ENCODE peak calls at places on chromosomes 3 and 15, in five cellular contexts. U is RWPE1; I is transverse colon; O is CD4-positive, alpha-beta T cell; G is HFFc6. T is an unnamed sample.

GRCh38 chr3:107128942-107129341 is 248.3 kb upstream of the CCDC54 start:
- DNase-seq in U (no peak), I (no peak), O (no peak), G (no peak), T (no peak)

GRCh38 chr3:197327701-197328100 is 29.3 kb upstream of the DLG1 start:
- DNase-seq in U (no peak), I (no peak), O (no peak), G (no peak), T (no peak)

GRCh38 chr3:107962946-107963345 is 127.9 kb downstream of the CD47 start:
- DNase-seq in U (peak), I (no peak), O (no peak), G (no peak), T (peak)

GRCh38 chr3:56702487-56703315 is 19.6 kb upstream of the TASOR start:
- DNase-seq in U (peak), I (peak), O (peak), G (peak), T (peak)

GRCh38 chr3:126826693-126827092 is 122.7 kb downstream of the CHCHD6 start:
- DNase-seq in U (no peak), I (no peak), O (no peak), G (no peak), T (no peak)

GRCh38 chr3:187567026-187567425 is 103.2 kb downstream of the SST start:
- DNase-seq in U (no peak), I (no peak), O (no peak), G (no peak), T (no peak)

GRCh38 chr15:46409879-46410278 is 775.0 kb downstream of the SQOR start:
- DNase-seq in U (no peak), I (no peak), O (no peak), G (no peak), T (no peak)

GRCh38 chr3:189967254-189967865 is 153.3 kb downstream of the P3H2 start:
- DNase-seq in U (peak), I (no peak), O (no peak), G (peak), T (peak)

GRCh38 chr3:4313606-4314308 is 10.6 kb downstream of the SETMAR start:
- DNase-seq in U (peak), I (no peak), O (no peak), G (no peak), T (no peak)

GRCh38 chr3:32383136-32383711 is 8.4 kb upstream of the CMTM7 start:
- DNase-seq in U (no peak), I (no peak), O (no peak), G (no peak), T (no peak)

GRCh38 chr15:101534376-101534970 is 45.0 kb upstream of the PCSK6 start:
- DNase-seq in U (no peak), I (no peak), O (no peak), G (no peak), T (no peak)

GRCh38 chr15:29089731-29090616 is 179.6 kb downstream of the NSMCE3 start:
- DNase-seq in U (no peak), I (no peak), O (no peak), G (no peak), T (no peak)

GRCh38 chr3:106183762-106184391 is 315.1 kb upstream of the CBLB start:
- DNase-seq in U (peak), I (no peak), O (no peak), G (peak), T (no peak)

GRCh38 chr3:167575000-167575399 is 78.7 kb downstream of the WDR49 start:
- DNase-seq in U (no peak), I (no peak), O (no peak), G (no peak), T (no peak)

GRCh38 chr15:78372880-78373279 is 32.7 kb downstream of the CRABP1 start:
- DNase-seq in U (peak), I (peak), O (no peak), G (no peak), T (peak)

GRCh38 chr3:11651900-11652299 is 8.2 kb upstream of the VGLL4 start:
- DNase-seq in U (peak), I (no peak), O (no peak), G (peak), T (no peak)

GRCh38 chr15:38069001-38069400 is 134.6 kb downstream of the TMCO5A start:
- DNase-seq in U (peak), I (peak), O (no peak), G (peak), T (peak)

GRCh38 chr3:19885468-19885867 is 48.5 kb downstream of the EFHB start:
- DNase-seq in U (peak), I (no peak), O (no peak), G (peak), T (peak)

GRCh38 chr3:31406901-31407300 is 125.8 kb upstream of the STT3B start:
- DNase-seq in U (no peak), I (no peak), O (no peak), G (no peak), T (no peak)

GRCh38 chr3:196042673-196043072 is 39.2 kb downstream of the TFRC start:
- DNase-seq in U (no peak), I (no peak), O (no peak), G (no peak), T (no peak)

GRCh38 chr3:71035314-71035713 is 548.2 kb downstream of the FOXP1 start:
- DNase-seq in U (no peak), I (peak), O (no peak), G (peak), T (no peak)

GRCh38 chr3:71360170-71360569 is 223.4 kb downstream of the FOXP1 start:
- DNase-seq in U (no peak), I (no peak), O (no peak), G (no peak), T (no peak)

GRCh38 chr3:19348929-19349564 is 200.7 kb downstream of the KCNH8 start:
- DNase-seq in U (peak), I (no peak), O (no peak), G (no peak), T (peak)

GRCh38 chr15:23565395-23566069 is at the start of gene MKRN3:
- DNase-seq in U (no peak), I (peak), O (peak), G (no peak), T (no peak)

GRCh38 chr15:66921319-66921718 is 144.1 kb upstream of the SMAD3 start:
- DNase-seq in U (no peak), I (peak), O (no peak), G (no peak), T (no peak)

GRCh38 chr3:14658978-14659377 is 7.4 kb downstream of the CCDC174 start:
- DNase-seq in U (no peak), I (no peak), O (no peak), G (no peak), T (no peak)

GRCh38 chr3:109023656-109024254 is 70.1 kb upstream of the GUCA1C start:
- DNase-seq in U (peak), I (peak), O (peak), G (peak), T (peak)

GRCh38 chr3:55487376-55488241 is 503 bp upstream of the WNT5A start:
- DNase-seq in U (peak), I (peak), O (no peak), G (peak), T (peak)

DNA sequence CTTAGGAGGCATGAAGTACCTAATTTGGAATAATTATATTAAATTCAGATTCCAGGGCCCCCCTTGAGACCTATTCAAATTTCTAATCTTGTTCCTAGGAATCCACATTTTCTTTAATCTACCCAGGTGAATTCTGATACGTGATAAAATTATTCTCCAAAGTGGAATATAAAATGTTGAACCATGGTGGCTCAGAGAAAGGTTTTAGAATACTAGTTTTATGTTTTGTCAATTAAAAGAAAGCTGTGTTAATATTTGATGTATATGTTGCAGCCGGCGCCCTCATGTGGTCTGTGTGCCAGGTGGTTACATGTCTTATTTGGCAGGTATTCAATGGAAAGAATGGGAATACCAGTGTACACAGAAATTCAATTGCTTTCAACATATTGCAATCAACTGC is 321.8 kb downstream of the FEZF2 start:
- DNase-seq in U (peak), I (peak), O (no peak), G (peak), T (no peak)
- TF ChIP-seq CTCF in U (peak), I (peak), O (no peak), G (peak), T (no peak)

GRCh38 chr3:118817748-118818165 is 216.9 kb downstream of the IGSF11 start:
- DNase-seq in U (peak), I (peak), O (peak), G (peak), T (peak)
- TF ChIP-seq CTCF in U (peak), I (peak), O (peak), G (peak), T (peak)

DNA sequence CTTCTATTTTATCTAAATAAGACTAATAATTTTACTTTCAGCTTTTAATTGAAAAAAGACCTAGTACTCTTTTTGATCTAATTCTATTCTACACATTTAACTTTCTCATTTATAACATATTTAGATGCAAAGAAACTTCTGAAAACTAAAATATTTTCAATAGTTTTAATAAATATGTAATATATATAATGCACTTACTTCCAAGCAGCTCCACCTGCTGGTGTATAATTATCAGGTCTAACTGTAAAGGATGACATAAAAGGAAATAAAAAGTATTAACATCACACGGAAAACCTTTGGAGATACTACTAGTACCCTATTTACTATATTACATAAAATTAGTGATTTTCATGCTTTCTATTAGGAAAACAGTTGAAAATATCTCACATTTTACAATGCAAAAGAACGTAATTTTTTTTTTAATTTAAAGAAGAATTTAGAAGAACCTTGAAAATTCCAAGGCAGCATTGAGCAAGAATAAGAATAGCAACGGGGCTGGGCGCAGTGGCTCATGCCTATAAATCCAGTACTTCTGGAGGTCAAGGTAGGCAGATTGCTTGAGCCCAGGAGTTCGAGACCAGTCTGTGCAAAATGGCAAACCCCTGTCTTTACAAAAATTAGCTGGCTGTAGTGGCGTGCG is 10.2 kb downstream of the PLSCR5 start:
- DNase-seq in U (no peak), I (no peak), O (no peak), G (peak), T (no peak)
- TF ChIP-seq CTCF in U (peak), I (no peak), O (peak), G (peak), T (peak)

GRCh38 chr3:78978037-78978436 is 789.8 kb downstream of the ROBO1 start:
- DNase-seq in U (peak), I (no peak), O (no peak), G (peak), T (no peak)
- TF ChIP-seq CTCF in U (no peak), I (no peak), O (no peak), G (peak), T (peak)

GRCh38 chr15:74123685-74124084 is 6.7 kb upstream of the ISLR2 start:
- DNase-seq in U (no peak), I (no peak), O (no peak), G (no peak), T (no peak)

GRCh38 chr15:74121040-74121439 is 9.3 kb upstream of the ISLR2 start:
- DNase-seq in U (no peak), I (no peak), O (no peak), G (no peak), T (no peak)

GRCh38 chr15:74123131-74123429 is 7.3 kb upstream of the ISLR2 start:
- DNase-seq in U (no peak), I (no peak), O (no peak), G (no peak), T (no peak)

GRCh38 chr15:74121858-74122257 is 8.5 kb upstream of the ISLR2 start:
- DNase-seq in U (no peak), I (no peak), O (no peak), G (no peak), T (no peak)

DNA sequence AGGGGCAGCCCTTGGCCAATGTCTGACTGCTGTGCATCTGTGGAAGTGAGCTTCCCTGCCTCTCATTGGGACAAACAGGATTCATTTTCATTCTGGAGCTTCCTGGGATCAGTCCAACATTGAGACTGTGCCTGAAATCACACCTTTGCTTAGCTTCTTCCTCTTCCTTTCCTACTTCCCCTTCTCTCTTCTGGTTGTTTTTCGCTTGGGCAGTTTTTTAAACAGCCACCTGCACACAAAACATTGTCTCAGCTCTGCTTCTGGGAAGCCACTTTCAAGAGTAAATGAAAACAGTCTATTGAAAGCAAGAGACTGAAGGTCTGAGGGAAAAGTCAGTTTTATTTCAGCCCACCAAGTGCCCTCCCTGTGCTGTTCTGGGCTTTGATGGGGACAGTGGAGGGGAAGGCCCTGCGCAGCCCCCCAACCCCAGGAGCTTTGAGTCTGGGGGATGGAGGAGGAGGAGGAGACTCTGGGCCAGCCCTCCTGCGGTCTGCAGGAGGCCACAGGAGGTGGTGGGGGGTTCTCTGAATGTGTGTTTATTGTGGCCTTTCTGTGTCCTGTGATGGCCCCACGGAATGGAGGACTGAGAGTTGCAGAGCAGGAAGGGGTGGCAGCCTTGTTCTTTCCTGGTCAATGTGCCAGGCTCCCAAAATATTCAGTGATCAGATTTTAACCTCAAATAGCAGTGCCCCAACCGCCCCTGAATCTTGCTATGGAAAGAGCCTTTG is 7.8 kb upstream of the ISLR2 start:
- DNase-seq in U (no peak), I (no peak), O (no peak), G (no peak), T (no peak)
- TF ChIP-seq CTCF in U (no peak), I (no peak), O (no peak), G (no peak), T (no peak)

T was measured in Calu3.